ENCODE peak calls at places on chromosomes 11 and 22, in five cellular contexts. P is CD4-positive, alpha-beta memory T cell; L is body of pancreas; J is tibial nerve; O is aorta. N is an unnamed sample.

GRCh38 chr11:123238297-123238696 is 43.2 kb upstream of the CLMP start:
- DNase-seq in L (peak), O (peak), J (peak), P (no peak), N (peak)

GRCh38 chr11:63837027-63837688 is 1.8 kb upstream of the MARK2 start:
- DNase-seq in O (peak), J (peak), L (peak), P (peak), N (peak)

GRCh38 chr11:1751521-1751921 is 1.1 kb upstream of the IFITM10 start:
- DNase-seq in L (no peak), P (no peak), J (no peak), O (peak), N (no peak)

GRCh38 chr11:68383976-68384501 is 71.6 kb downstream of the LRP5 start:
- DNase-seq in J (peak), L (peak), P (peak), O (peak), N (peak)

GRCh38 chr11:75495749-75496641 is 29.7 kb downstream of the GDPD5 start:
- DNase-seq in O (no peak), J (no peak), L (no peak), P (no peak), N (no peak)

GRCh38 chr22:27309713-27310112 is 491.8 kb downstream of the MN1 start:
- DNase-seq in O (no peak), L (no peak), P (no peak), J (no peak), N (no peak)

GRCh38 chr11:97880209-97880608 is 1140.5 kb upstream of the CNTN5 start:
- DNase-seq in P (no peak), O (no peak), J (no peak), L (no peak), N (no peak)

GRCh38 chr11:77100166-77101042 is 2.2 kb upstream of the OMP start:
- DNase-seq in P (no peak), J (no peak), O (peak), L (peak), N (peak)

GRCh38 chr11:3133456-3134217 is 31.5 kb downstream of the OSBPL5 start:
- DNase-seq in L (no peak), O (peak), J (no peak), P (no peak), N (peak)

GRCh38 chr11:1298695-1299492 is 10.5 kb downstream of the TOLLIP start:
- DNase-seq in P (no peak), O (peak), J (peak), L (peak), N (peak)

GRCh38 chr11:78535027-78535426 is 39.6 kb downstream of the NARS2 start:
- DNase-seq in J (no peak), P (no peak), O (no peak), L (no peak), N (no peak)

GRCh38 chr11:103842191-103842590 is 194.2 kb upstream of the DDI1 start:
- DNase-seq in L (no peak), P (no peak), J (no peak), O (peak), N (no peak)

GRCh38 chr11:31772412-31772811 is 38.7 kb downstream of the PAX6 start:
- DNase-seq in O (no peak), P (no peak), L (no peak), J (no peak), N (no peak)

GRCh38 chr11:123202723-123203122 is 7.7 kb upstream of the CLMP start:
- DNase-seq in O (no peak), L (no peak), J (no peak), P (no peak), N (no peak)

GRCh38 chr11:26947904-26948639 is 45.8 kb upstream of the FIBIN start:
- DNase-seq in O (no peak), L (no peak), P (no peak), J (no peak), N (no peak)

GRCh38 chr11:96333076-96333744 is 9.8 kb downstream of the MAML2 start:
- DNase-seq in L (no peak), O (no peak), P (no peak), J (no peak), N (no peak)

GRCh38 chr22:45584121-45584570 is 81.5 kb downstream of the FBLN1 start:
- DNase-seq in P (no peak), L (no peak), O (no peak), J (no peak), N (no peak)

GRCh38 chr11:102368472-102368871 is 21.5 kb downstream of the BIRC2 start:
- DNase-seq in L (no peak), P (no peak), O (no peak), J (no peak), N (no peak)

GRCh38 chr11:18310800-18311340 is 11.1 kb downstream of the HPS5 start:
- DNase-seq in O (no peak), L (peak), J (no peak), P (no peak), N (no peak)

GRCh38 chr11:111368285-111368560 is 10.9 kb downstream of the POU2AF1 start:
- DNase-seq in L (no peak), J (no peak), O (no peak), P (no peak), N (no peak)

GRCh38 chr11:47355283-47356128 is 3.0 kb upstream of the MYBPC3 start:
- DNase-seq in O (peak), L (peak), P (no peak), J (peak), N (peak)

GRCh38 chr11:11349051-11349450 is 4.0 kb downstream of the CSNK2A3 start:
- DNase-seq in O (no peak), P (no peak), L (no peak), J (no peak), N (no peak)

GRCh38 chr11:100072131-100072530 is 615.0 kb upstream of the ARHGAP42 start:
- DNase-seq in P (no peak), O (no peak), L (no peak), J (no peak), N (no peak)

GRCh38 chr11:71139516-71140205 is 112.7 kb downstream of the SHANK2 start:
- DNase-seq in P (no peak), O (no peak), J (no peak), L (peak), N (peak)

GRCh38 chr11:71140206-71140919 is 112.0 kb downstream of the SHANK2 start:
- DNase-seq in J (no peak), O (no peak), L (peak), P (no peak), N (peak)

GRCh38 chr11:71136095-71136845 is 116.1 kb downstream of the SHANK2 start:
- DNase-seq in P (no peak), O (no peak), L (no peak), J (no peak), N (no peak)

GRCh38 chr11:71137376-71137775 is 115.0 kb downstream of the SHANK2 start:
- DNase-seq in L (no peak), J (no peak), P (no peak), O (no peak), N (no peak)

DNA sequence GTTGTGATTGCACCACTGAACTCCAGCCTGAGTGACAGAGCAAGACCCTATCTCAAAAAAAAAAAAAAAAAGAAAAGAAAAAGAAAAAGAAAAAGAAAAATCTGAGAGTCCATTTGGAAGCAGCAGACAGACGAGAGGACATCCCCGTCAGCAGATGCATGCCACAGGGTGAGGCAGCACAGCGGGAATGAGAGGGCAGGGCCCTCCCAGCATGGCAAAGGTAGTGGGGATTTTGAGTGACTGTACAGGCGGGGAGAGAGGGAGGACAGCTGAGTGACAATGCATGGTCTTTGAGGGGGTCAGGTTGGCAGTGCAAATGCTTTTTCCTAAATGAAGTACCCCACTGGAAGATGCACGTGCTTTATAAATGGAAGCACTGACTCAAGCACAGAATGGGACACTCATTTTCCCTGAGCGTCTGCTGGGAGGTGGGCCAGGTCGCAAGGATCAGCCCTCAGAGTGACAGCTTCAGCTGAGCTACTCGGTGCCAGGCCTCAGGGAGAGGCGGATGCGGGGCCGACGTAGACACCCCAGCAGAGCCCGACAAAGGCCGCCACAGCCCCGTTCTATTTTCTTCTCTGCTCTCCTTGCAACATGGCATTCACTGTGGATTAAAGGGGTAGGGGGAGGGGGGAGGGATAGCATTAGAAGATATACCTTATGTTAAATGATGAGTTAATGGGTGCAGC is 113.5 kb downstream of the SHANK2 start:
- DNase-seq in P (no peak), L (no peak), J (no peak), O (no peak), N (peak)
- H3K4me3 ChIP-seq in P (no peak), L (no peak), J (no peak), O (no peak), N (no peak)

GRCh38 chr11:86151188-86152005 is 82.5 kb upstream of the PICALM start:
- DNase-seq in O (peak), P (no peak), L (peak), J (peak), N (peak)

GRCh38 chr11:86152901-86153300 is 84.0 kb upstream of the PICALM start:
- DNase-seq in J (no peak), L (no peak), P (no peak), O (no peak), N (no peak)

GRCh38 chr11:86149813-86150212 is 80.9 kb upstream of the PICALM start:
- DNase-seq in O (no peak), P (no peak), J (no peak), L (no peak), N (no peak)

GRCh38 chr11:86152006-86152862 is 83.3 kb upstream of the PICALM start:
- DNase-seq in L (no peak), O (no peak), J (no peak), P (no peak), N (no peak)

DNA sequence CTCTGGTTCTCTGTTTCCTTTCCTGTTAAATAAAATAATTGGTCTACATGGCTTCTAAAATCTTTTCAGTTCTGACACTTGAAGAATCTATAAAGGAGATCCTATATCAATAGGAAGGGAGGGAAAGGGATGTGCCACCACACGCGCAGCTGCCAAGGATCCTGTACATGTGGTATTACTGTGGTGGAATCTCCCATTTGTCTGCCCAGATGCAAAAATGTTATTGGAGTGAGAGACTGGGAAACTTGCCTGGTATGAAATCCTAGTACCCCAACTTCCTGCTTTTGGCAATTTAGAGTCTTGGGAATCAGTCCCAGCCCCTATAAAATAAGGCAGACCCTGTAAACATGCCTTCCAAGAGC is 81.9 kb upstream of the PICALM start:
- DNase-seq in J (no peak), O (no peak), P (no peak), L (no peak), N (no peak)
- H3K27ac ChIP-seq in J (peak), O (peak), P (no peak), L (peak), N (peak)

GRCh38 chr11:105609341-105609781 is 512 bp upstream of the GRIA4 start:
- DNase-seq in L (peak), P (no peak), O (no peak), J (no peak), N (no peak)
- H3K4me3 ChIP-seq in L (no peak), P (no peak), O (no peak), J (no peak), N (no peak)

DNA sequence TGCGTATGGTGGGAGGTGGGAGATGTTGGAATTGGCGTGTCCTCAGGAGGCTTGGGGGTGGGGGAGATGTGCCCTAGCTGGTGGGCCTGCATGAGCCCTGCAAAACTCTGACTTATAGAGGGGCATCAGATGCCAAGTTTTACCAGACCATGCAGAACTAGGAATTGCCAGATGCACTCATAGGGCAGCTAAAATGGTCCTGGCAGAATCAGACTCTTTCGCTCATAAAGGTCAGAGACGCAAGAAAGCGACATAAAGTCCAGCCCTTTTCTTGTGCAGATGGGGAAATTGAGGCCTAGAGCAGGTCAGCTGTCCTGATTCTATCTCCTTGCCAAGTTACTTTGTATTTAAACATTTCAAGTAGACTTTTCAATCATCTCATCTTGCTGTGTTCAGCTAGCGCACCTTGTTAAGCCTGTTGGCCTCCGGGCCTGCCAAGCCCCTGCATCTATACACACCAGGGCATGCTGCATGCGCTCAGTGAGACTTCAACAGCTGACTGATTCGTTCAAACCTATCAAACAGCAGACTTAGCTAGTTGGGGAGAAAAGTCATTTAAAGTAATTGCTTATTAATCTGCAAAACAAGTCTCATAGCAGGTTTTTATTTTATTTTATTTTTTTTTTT is 34.1 kb upstream of the EHF start:
- DNase-seq in P (no peak), L (no peak), J (no peak), O (no peak), N (no peak)
- H3K27ac ChIP-seq in P (no peak), L (peak), J (no peak), O (no peak), N (no peak)

GRCh38 chr22:47001288-47001687 is 238.8 kb downstream of the TBC1D22A start:
- DNase-seq in P (no peak), L (no peak), O (no peak), J (no peak), N (no peak)

GRCh38 chr22:46998346-46998745 is 235.9 kb downstream of the TBC1D22A start:
- DNase-seq in L (no peak), P (no peak), O (no peak), J (no peak), N (no peak)

GRCh38 chr22:47002692-47003091 is 240.2 kb downstream of the TBC1D22A start:
- DNase-seq in O (no peak), J (no peak), P (no peak), L (no peak), N (no peak)

GRCh38 chr22:47000256-47000655 is 237.8 kb downstream of the TBC1D22A start:
- DNase-seq in O (no peak), J (no peak), L (no peak), P (no peak), N (no peak)

GRCh38 chr22:47000888-47001287 is 238.4 kb downstream of the TBC1D22A start:
- DNase-seq in J (no peak), L (no peak), P (no peak), O (no peak), N (no peak)
- H3K4me3 ChIP-seq in J (no peak), L (no peak), P (no peak), O (no peak), N (no peak)